ENCODE peak calls at places on chromosomes 4 and X, in five cellular contexts. M is Calu3, O is HFFc6, F is MCF 10A, K is heart right ventricle. B is an unnamed sample.

GRCh38 chrX:74383611-74384010 is 37.7 kb upstream of the SLC16A2 start:
- DNase-seq in M (peak), O (peak), F (peak), K (peak), B (no peak)

GRCh38 chr4:39528056-39528465 is 822 bp upstream of the UGDH start:
- DNase-seq in M (no peak), O (peak), F (peak), K (no peak), B (no peak)

GRCh38 chr4:6272863-6273660 is 3.4 kb downstream of the WFS1 start:
- DNase-seq in M (peak), O (peak), F (peak), K (peak), B (no peak)

GRCh38 chr4:2371765-2372487 is 46.5 kb downstream of the ZFYVE28 start:
- DNase-seq in M (no peak), O (no peak), F (no peak), K (no peak), B (no peak)

GRCh38 chr4:100933628-100934027 is 413.7 kb downstream of the PPP3CA start:
- DNase-seq in M (no peak), O (no peak), F (peak), K (no peak), B (no peak)

GRCh38 chrX:131747173-131747572 is 203.3 kb downstream of the OR13H1 start:
- DNase-seq in M (no peak), O (no peak), F (peak), K (peak), B (no peak)

GRCh38 chr4:109385260-109385659 is 48.4 kb upstream of the SEC24B start:
- DNase-seq in M (no peak), O (no peak), F (no peak), K (no peak), B (no peak)

GRCh38 chrX:101029665-101030064 is 22.2 kb downstream of the TRMT2B start:
- DNase-seq in M (no peak), O (no peak), F (no peak), K (no peak), B (no peak)

GRCh38 chr4:105181259-105181658 is 34.6 kb downstream of the TET2 start:
- DNase-seq in M (no peak), O (no peak), F (no peak), K (no peak), B (no peak)

GRCh38 chr4:53376900-53377299 is 541 bp upstream of the FIP1L1 start:
- DNase-seq in M (no peak), O (no peak), F (no peak), K (no peak), B (no peak)

GRCh38 chr4:77014256-77014655 is 61.5 kb downstream of the CCNI start:
- DNase-seq in M (no peak), O (no peak), F (no peak), K (no peak), B (no peak)

GRCh38 chrX:39766085-39766726 is 331.6 kb downstream of the BCOR start:
- DNase-seq in M (no peak), O (no peak), F (no peak), K (no peak), B (no peak)

GRCh38 chr4:1346781-1347409 is at the start of gene UVSSA:
- DNase-seq in M (peak), O (peak), F (peak), K (peak), B (peak)
- TF ChIP-seq CTCF in M (no peak), O (no peak), F (no peak), K (no peak), B (no peak)

GRCh38 chr4:24559889-24560288 is 24.5 kb downstream of the DHX15 start:
- DNase-seq in M (no peak), O (no peak), F (peak), K (no peak), B (no peak)
- TF ChIP-seq CTCF in M (no peak), O (peak), F (no peak), K (no peak), B (no peak)

DNA sequence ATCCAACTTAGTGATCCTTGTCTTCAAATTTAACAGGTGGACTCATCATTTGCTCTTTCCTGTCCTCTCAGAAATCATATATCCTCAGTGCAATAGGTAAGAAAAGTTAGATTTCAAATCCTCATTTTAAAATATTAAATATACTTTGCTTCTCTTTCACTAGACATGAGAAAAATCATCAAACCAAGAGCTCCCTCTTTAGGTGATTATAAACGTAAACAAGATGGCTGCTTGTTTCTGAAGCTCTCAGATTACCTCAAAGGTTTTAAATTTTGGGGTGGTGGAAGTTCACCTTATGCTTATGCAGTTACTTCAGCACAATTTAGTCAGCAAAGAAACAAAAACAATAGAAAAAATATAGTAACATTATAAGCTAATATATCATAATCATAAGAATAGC is 27.3 kb downstream of the CSN3 start:
- DNase-seq in M (no peak), O (no peak), F (peak), K (no peak), B (no peak)
- TF ChIP-seq CTCF in M (no peak), O (no peak), F (peak), K (no peak), B (no peak)

GRCh38 chr4:124096290-124096689 is 616.2 kb downstream of the ANKRD50 start:
- DNase-seq in M (no peak), O (no peak), F (no peak), K (no peak), B (no peak)

GRCh38 chr4:124095596-124095995 is 616.9 kb downstream of the ANKRD50 start:
- DNase-seq in M (no peak), O (no peak), F (no peak), K (no peak), B (no peak)

GRCh38 chr4:124090007-124090406 is 622.5 kb downstream of the ANKRD50 start:
- DNase-seq in M (no peak), O (no peak), F (no peak), K (peak), B (no peak)

GRCh38 chr4:124097447-124097846 is 615.1 kb downstream of the ANKRD50 start:
- DNase-seq in M (no peak), O (no peak), F (no peak), K (no peak), B (no peak)

DNA sequence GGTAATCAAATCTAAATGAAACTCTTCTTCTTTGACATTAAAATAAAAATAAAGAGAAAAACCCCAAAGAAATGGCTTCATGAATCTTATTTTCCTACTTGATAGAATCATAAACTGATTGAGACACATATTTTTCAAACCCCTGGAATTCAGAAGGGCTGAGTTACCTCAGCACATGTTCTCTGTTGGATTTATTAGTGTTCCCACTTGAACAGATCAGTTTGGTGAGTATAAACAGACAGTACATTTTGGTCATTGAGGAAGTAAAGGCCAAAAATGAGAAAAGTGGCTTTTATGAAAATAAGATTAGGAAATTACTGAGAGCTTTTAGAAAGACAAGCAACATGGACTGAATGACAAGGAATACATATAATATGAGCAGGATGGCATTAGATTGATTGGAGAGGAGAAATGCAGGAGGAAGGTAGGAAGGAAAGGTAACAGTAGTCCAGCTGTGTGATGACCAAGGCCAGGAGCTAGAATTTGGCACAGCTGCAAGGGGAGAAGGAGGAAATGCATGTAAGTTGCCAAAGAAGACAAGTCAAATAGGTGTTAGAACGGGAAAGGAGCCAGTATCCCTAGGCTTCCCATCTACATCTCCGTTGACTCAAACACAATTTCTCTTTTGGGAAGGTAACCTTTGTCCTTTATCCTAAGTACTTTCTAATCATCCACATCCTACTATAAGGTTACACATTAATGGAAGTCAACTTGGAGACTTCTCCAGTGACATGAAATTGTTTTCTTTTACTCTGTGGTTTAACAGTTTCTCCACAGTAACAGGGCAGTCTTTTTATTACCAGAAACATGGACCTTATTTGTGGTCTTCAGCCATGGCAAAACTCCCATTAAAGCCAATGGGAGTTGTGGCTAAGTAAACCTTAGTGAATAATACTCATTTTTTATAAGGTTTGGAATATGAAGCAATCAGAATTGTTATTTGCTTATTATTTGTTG is 620.2 kb downstream of the ANKRD50 start:
- DNase-seq in M (no peak), O (no peak), F (peak), K (peak), B (no peak)
- TF ChIP-seq CTCF in M (no peak), O (no peak), F (no peak), K (no peak), B (no peak)

DNA sequence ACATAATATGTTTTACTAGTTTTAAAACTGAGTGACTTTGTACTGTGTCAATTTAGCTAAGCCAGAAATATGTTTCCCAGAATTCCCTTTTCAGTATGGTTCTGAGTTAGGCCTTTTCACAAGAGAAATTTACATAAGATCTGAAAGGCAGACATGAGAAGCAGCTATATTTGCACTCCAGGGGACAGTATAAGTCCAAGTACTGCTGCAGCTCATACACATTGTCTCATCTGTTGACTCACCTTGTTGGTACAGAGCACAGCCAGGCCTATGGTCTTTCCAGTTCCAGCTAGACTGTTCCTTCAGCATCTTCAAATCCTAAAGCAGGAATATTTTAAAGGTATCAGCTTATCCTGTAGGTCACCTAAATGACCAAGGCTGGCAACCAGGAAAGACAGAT is 53.5 kb downstream of the BMP3 start:
- DNase-seq in M (no peak), O (no peak), F (peak), K (no peak), B (no peak)
- TF ChIP-seq CTCF in M (no peak), O (no peak), F (peak), K (no peak), B (no peak)

GRCh38 chr4:26496207-26496783 is 6.0 kb upstream of the CCKAR start:
- DNase-seq in M (no peak), O (no peak), F (no peak), K (no peak), B (peak)
- TF ChIP-seq CTCF in M (no peak), O (no peak), F (no peak), K (no peak), B (no peak)

GRCh38 chr4:134216436-134216835 is 14.8 kb upstream of the PABPC4L start:
- DNase-seq in M (no peak), O (peak), F (no peak), K (no peak), B (no peak)
- TF ChIP-seq CTCF in M (no peak), O (no peak), F (no peak), K (no peak), B (no peak)

GRCh38 chr4:84472154-84472553 is 26.9 kb downstream of the NKX6-1 start:
- DNase-seq in M (no peak), O (no peak), F (no peak), K (no peak), B (no peak)

GRCh38 chr4:84474107-84474506 is 25.0 kb downstream of the NKX6-1 start:
- DNase-seq in M (no peak), O (no peak), F (no peak), K (no peak), B (no peak)

GRCh38 chr4:84467601-84468000 is 31.5 kb downstream of the NKX6-1 start:
- DNase-seq in M (no peak), O (no peak), F (no peak), K (no peak), B (no peak)

GRCh38 chr4:84470204-84470785 is 28.8 kb downstream of the NKX6-1 start:
- DNase-seq in M (peak), O (no peak), F (peak), K (no peak), B (no peak)
- TF ChIP-seq CTCF in M (no peak), O (peak), F (peak), K (no peak), B (no peak)

GRCh38 chrX:66043584-66043983 is 3.7 kb upstream of the VSIG4 start:
- DNase-seq in M (no peak), O (no peak), F (no peak), K (no peak), B (no peak)
- TF ChIP-seq CTCF in M (no peak), O (no peak), F (no peak), K (no peak), B (no peak)

GRCh38 chrX:103378990-103379389 is 2.7 kb downstream of the BEX3 start:
- DNase-seq in M (no peak), O (no peak), F (no peak), K (no peak), B (no peak)

GRCh38 chrX:103376979-103377324 is 614 bp downstream of the BEX3 start:
- DNase-seq in M (no peak), O (no peak), F (no peak), K (peak), B (no peak)

GRCh38 chrX:103372886-103373285 is 3.5 kb upstream of the BEX3 start:
- DNase-seq in M (no peak), O (no peak), F (no peak), K (no peak), B (no peak)

GRCh38 chrX:103373581-103373980 is 2.8 kb upstream of the BEX3 start:
- DNase-seq in M (no peak), O (no peak), F (no peak), K (no peak), B (no peak)

GRCh38 chrX:103376118-103376978 is at the start of gene BEX3:
- DNase-seq in M (peak), O (no peak), F (peak), K (peak), B (no peak)
- TF ChIP-seq CTCF in M (no peak), O (no peak), F (no peak), K (no peak), B (no peak)